ENCODE peak calls at places on chromosomes 6 and 20, in nine cellular contexts. One of them, this sample, is unnamed.

GRCh38 chr6:56359201-56359899 is 112.0 kb upstream of the COL21A1 start:
- DNase-seq in left ventricle myocardium inferior: no peak
- DNase-seq in fibroblast of lung: peak
- DNase-seq in mammary epithelial cell: peak
- DNase-seq in trophoblast cell: peak
- DNase-seq in neural progenitor cell: peak
- DNase-seq in SJSA1: peak
- DNase-seq in HCT116: peak
- DNase-seq in ovary: no peak
- DNase-seq in this sample: peak

GRCh38 chr6:100447900-100448700 is 16.6 kb downstream of the SIM1 start:
- DNase-seq in left ventricle myocardium inferior: no peak
- DNase-seq in fibroblast of lung: no peak
- DNase-seq in mammary epithelial cell: no peak
- DNase-seq in trophoblast cell: no peak
- DNase-seq in neural progenitor cell: no peak
- DNase-seq in SJSA1: no peak
- DNase-seq in HCT116: no peak
- DNase-seq in ovary: no peak
- DNase-seq in this sample: no peak

GRCh38 chr20:37114012-37114411 is 18.2 kb upstream of the RBL1 start:
- DNase-seq in left ventricle myocardium inferior: no peak
- DNase-seq in fibroblast of lung: no peak
- DNase-seq in mammary epithelial cell: no peak
- DNase-seq in trophoblast cell: no peak
- DNase-seq in neural progenitor cell: no peak
- DNase-seq in SJSA1: no peak
- DNase-seq in HCT116: no peak
- DNase-seq in ovary: no peak
- DNase-seq in this sample: no peak

GRCh38 chr6:163349001-163349680 is 65.4 kb upstream of the QKI start:
- DNase-seq in left ventricle myocardium inferior: no peak
- DNase-seq in fibroblast of lung: peak
- DNase-seq in mammary epithelial cell: no peak
- DNase-seq in trophoblast cell: no peak
- DNase-seq in neural progenitor cell: no peak
- DNase-seq in SJSA1: no peak
- DNase-seq in HCT116: no peak
- DNase-seq in ovary: no peak
- DNase-seq in this sample: no peak

GRCh38 chr6:136784271-136784664 is 8.0 kb downstream of the MAP3K5 start:
- DNase-seq in left ventricle myocardium inferior: no peak
- DNase-seq in fibroblast of lung: no peak
- DNase-seq in mammary epithelial cell: no peak
- DNase-seq in trophoblast cell: no peak
- DNase-seq in neural progenitor cell: no peak
- DNase-seq in SJSA1: no peak
- DNase-seq in HCT116: no peak
- DNase-seq in ovary: no peak
- DNase-seq in this sample: no peak

GRCh38 chr6:122620902-122621301 is 10.7 kb downstream of the PKIB start:
- DNase-seq in left ventricle myocardium inferior: no peak
- DNase-seq in fibroblast of lung: peak
- DNase-seq in mammary epithelial cell: peak
- DNase-seq in trophoblast cell: no peak
- DNase-seq in neural progenitor cell: no peak
- DNase-seq in SJSA1: no peak
- DNase-seq in HCT116: peak
- DNase-seq in ovary: no peak
- DNase-seq in this sample: no peak

GRCh38 chr6:34025112-34025807 is 120.6 kb downstream of the GRM4 start:
- DNase-seq in left ventricle myocardium inferior: no peak
- DNase-seq in fibroblast of lung: no peak
- DNase-seq in mammary epithelial cell: no peak
- DNase-seq in trophoblast cell: no peak
- DNase-seq in neural progenitor cell: no peak
- DNase-seq in SJSA1: no peak
- DNase-seq in HCT116: no peak
- DNase-seq in ovary: no peak
- DNase-seq in this sample: no peak

GRCh38 chr20:2108987-2109386 is 7.4 kb downstream of the STK35 start:
- DNase-seq in left ventricle myocardium inferior: no peak
- DNase-seq in fibroblast of lung: peak
- DNase-seq in mammary epithelial cell: peak
- DNase-seq in trophoblast cell: peak
- DNase-seq in neural progenitor cell: no peak
- DNase-seq in SJSA1: peak
- DNase-seq in HCT116: peak
- DNase-seq in ovary: no peak
- DNase-seq in this sample: peak

GRCh38 chr6:129605962-129606361 is 104.0 kb downstream of the ARHGAP18 start:
- DNase-seq in left ventricle myocardium inferior: no peak
- DNase-seq in fibroblast of lung: no peak
- DNase-seq in mammary epithelial cell: no peak
- DNase-seq in trophoblast cell: no peak
- DNase-seq in neural progenitor cell: no peak
- DNase-seq in SJSA1: no peak
- DNase-seq in HCT116: no peak
- DNase-seq in ovary: no peak
- DNase-seq in this sample: no peak

GRCh38 chr6:145798530-145798929 is 16.1 kb downstream of the FBXO30 start:
- DNase-seq in left ventricle myocardium inferior: no peak
- DNase-seq in fibroblast of lung: peak
- DNase-seq in mammary epithelial cell: no peak
- DNase-seq in trophoblast cell: no peak
- DNase-seq in neural progenitor cell: peak
- DNase-seq in SJSA1: no peak
- DNase-seq in HCT116: no peak
- DNase-seq in ovary: no peak
- DNase-seq in this sample: no peak

GRCh38 chr20:33332905-33333456 is 50.0 kb downstream of the BPIFB1 start:
- DNase-seq in left ventricle myocardium inferior: no peak
- DNase-seq in fibroblast of lung: no peak
- DNase-seq in mammary epithelial cell: no peak
- DNase-seq in trophoblast cell: no peak
- DNase-seq in neural progenitor cell: no peak
- DNase-seq in SJSA1: no peak
- DNase-seq in HCT116: no peak
- DNase-seq in ovary: no peak
- DNase-seq in this sample: no peak

GRCh38 chr20:43963872-43964791 is 49.5 kb downstream of the TOX2 start:
- DNase-seq in left ventricle myocardium inferior: peak
- DNase-seq in fibroblast of lung: peak
- DNase-seq in mammary epithelial cell: no peak
- DNase-seq in trophoblast cell: no peak
- DNase-seq in neural progenitor cell: no peak
- DNase-seq in SJSA1: no peak
- DNase-seq in HCT116: no peak
- DNase-seq in ovary: peak
- DNase-seq in this sample: peak

GRCh38 chr6:77368660-77369313 is 94.5 kb downstream of the HTR1B start:
- DNase-seq in left ventricle myocardium inferior: peak
- DNase-seq in fibroblast of lung: no peak
- DNase-seq in mammary epithelial cell: no peak
- DNase-seq in trophoblast cell: no peak
- DNase-seq in neural progenitor cell: peak
- DNase-seq in SJSA1: no peak
- DNase-seq in HCT116: peak
- DNase-seq in ovary: peak
- DNase-seq in this sample: no peak

GRCh38 chr6:133707456-133707855 is 181.5 kb upstream of the TCF21 start:
- DNase-seq in left ventricle myocardium inferior: no peak
- DNase-seq in fibroblast of lung: peak
- DNase-seq in mammary epithelial cell: peak
- DNase-seq in trophoblast cell: no peak
- DNase-seq in neural progenitor cell: peak
- DNase-seq in SJSA1: peak
- DNase-seq in HCT116: no peak
- DNase-seq in ovary: no peak
- DNase-seq in this sample: no peak

GRCh38 chr6:33607784-33608161 is 13.3 kb upstream of the ITPR3 start:
- DNase-seq in left ventricle myocardium inferior: no peak
- DNase-seq in fibroblast of lung: no peak
- DNase-seq in mammary epithelial cell: no peak
- DNase-seq in trophoblast cell: no peak
- DNase-seq in neural progenitor cell: no peak
- DNase-seq in SJSA1: no peak
- DNase-seq in HCT116: peak
- DNase-seq in ovary: no peak
- DNase-seq in this sample: no peak

GRCh38 chr6:33442283-33442682 is 12.1 kb upstream of the ZBTB9 start:
- DNase-seq in left ventricle myocardium inferior: no peak
- DNase-seq in fibroblast of lung: no peak
- DNase-seq in mammary epithelial cell: no peak
- DNase-seq in trophoblast cell: no peak
- DNase-seq in neural progenitor cell: no peak
- DNase-seq in SJSA1: no peak
- DNase-seq in HCT116: no peak
- DNase-seq in ovary: no peak
- DNase-seq in this sample: no peak

GRCh38 chr6:82365011-82365751 is 1.6 kb downstream of the TPBG start:
- DNase-seq in left ventricle myocardium inferior: no peak
- DNase-seq in fibroblast of lung: peak
- DNase-seq in mammary epithelial cell: peak
- DNase-seq in trophoblast cell: peak
- DNase-seq in neural progenitor cell: peak
- DNase-seq in SJSA1: no peak
- DNase-seq in HCT116: peak
- DNase-seq in ovary: peak
- DNase-seq in this sample: no peak

GRCh38 chr20:18705906-18706305 is 107.7 kb upstream of the SCP2D1 start:
- DNase-seq in left ventricle myocardium inferior: no peak
- DNase-seq in fibroblast of lung: no peak
- DNase-seq in mammary epithelial cell: no peak
- DNase-seq in trophoblast cell: no peak
- DNase-seq in neural progenitor cell: no peak
- DNase-seq in SJSA1: no peak
- DNase-seq in HCT116: no peak
- DNase-seq in ovary: no peak
- DNase-seq in this sample: no peak

GRCh38 chr20:8515810-8516435 is 383.9 kb downstream of the PLCB1 start:
- DNase-seq in left ventricle myocardium inferior: no peak
- DNase-seq in fibroblast of lung: no peak
- DNase-seq in mammary epithelial cell: no peak
- DNase-seq in trophoblast cell: no peak
- DNase-seq in neural progenitor cell: no peak
- DNase-seq in SJSA1: no peak
- DNase-seq in HCT116: no peak
- DNase-seq in ovary: no peak
- DNase-seq in this sample: no peak

DNA sequence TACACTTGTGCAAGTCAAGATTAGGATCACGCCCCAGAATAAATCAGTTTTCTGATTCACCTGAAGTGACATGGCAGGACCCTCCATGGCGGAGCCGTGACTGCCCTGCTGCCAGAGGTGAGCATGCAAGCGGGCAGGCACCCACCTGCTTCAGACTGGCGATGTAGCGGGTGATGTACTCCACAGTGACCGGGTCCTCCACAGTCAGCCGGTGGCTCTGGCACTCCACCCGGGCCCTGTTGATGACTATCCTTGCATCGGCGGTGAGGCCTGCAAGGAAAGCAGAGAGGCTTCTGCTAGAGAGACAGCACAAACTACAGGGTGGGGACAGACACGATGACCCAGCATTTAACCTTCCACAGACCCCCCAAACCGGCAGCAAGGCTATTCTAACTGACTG is 3.6 kb downstream of the PSMA7 start:
- DNase-seq in left ventricle myocardium inferior: no peak
- DNase-seq in fibroblast of lung: no peak
- DNase-seq in mammary epithelial cell: no peak
- DNase-seq in trophoblast cell: no peak
- DNase-seq in neural progenitor cell: no peak
- DNase-seq in SJSA1: no peak
- DNase-seq in HCT116: no peak
- DNase-seq in ovary: no peak
- DNase-seq in this sample: no peak
- H3K27ac ChIP-seq in left ventricle myocardium inferior: no peak
- H3K27ac ChIP-seq in fibroblast of lung: no peak
- H3K27ac ChIP-seq in mammary epithelial cell: no peak
- H3K27ac ChIP-seq in trophoblast cell: no peak
- H3K27ac ChIP-seq in neural progenitor cell: no peak
- H3K27ac ChIP-seq in SJSA1: no peak
- H3K27ac ChIP-seq in HCT116: no peak
- H3K27ac ChIP-seq in ovary: no peak
- H3K27ac ChIP-seq in this sample: no peak

GRCh38 chr20:17674722-17675518 is 7.1 kb downstream of the RRBP1 start:
- DNase-seq in left ventricle myocardium inferior: no peak
- DNase-seq in fibroblast of lung: no peak
- DNase-seq in mammary epithelial cell: no peak
- DNase-seq in trophoblast cell: no peak
- DNase-seq in neural progenitor cell: no peak
- DNase-seq in SJSA1: no peak
- DNase-seq in HCT116: no peak
- DNase-seq in ovary: no peak
- DNase-seq in this sample: no peak
- H3K27ac ChIP-seq in left ventricle myocardium inferior: no peak
- H3K27ac ChIP-seq in fibroblast of lung: no peak
- H3K27ac ChIP-seq in mammary epithelial cell: no peak
- H3K27ac ChIP-seq in trophoblast cell: no peak
- H3K27ac ChIP-seq in neural progenitor cell: no peak
- H3K27ac ChIP-seq in SJSA1: no peak
- H3K27ac ChIP-seq in HCT116: no peak
- H3K27ac ChIP-seq in ovary: no peak
- H3K27ac ChIP-seq in this sample: peak

GRCh38 chr6:151038616-151039015 is 173.1 kb downstream of the MTHFD1L start:
- DNase-seq in left ventricle myocardium inferior: no peak
- DNase-seq in fibroblast of lung: no peak
- DNase-seq in mammary epithelial cell: no peak
- DNase-seq in trophoblast cell: no peak
- DNase-seq in neural progenitor cell: no peak
- DNase-seq in SJSA1: no peak
- DNase-seq in HCT116: no peak
- DNase-seq in ovary: no peak
- DNase-seq in this sample: no peak
- H3K27ac ChIP-seq in left ventricle myocardium inferior: no peak
- H3K27ac ChIP-seq in fibroblast of lung: no peak
- H3K27ac ChIP-seq in mammary epithelial cell: no peak
- H3K27ac ChIP-seq in trophoblast cell: no peak
- H3K27ac ChIP-seq in neural progenitor cell: no peak
- H3K27ac ChIP-seq in SJSA1: no peak
- H3K27ac ChIP-seq in HCT116: peak
- H3K27ac ChIP-seq in ovary: no peak
- H3K27ac ChIP-seq in this sample: no peak

DNA sequence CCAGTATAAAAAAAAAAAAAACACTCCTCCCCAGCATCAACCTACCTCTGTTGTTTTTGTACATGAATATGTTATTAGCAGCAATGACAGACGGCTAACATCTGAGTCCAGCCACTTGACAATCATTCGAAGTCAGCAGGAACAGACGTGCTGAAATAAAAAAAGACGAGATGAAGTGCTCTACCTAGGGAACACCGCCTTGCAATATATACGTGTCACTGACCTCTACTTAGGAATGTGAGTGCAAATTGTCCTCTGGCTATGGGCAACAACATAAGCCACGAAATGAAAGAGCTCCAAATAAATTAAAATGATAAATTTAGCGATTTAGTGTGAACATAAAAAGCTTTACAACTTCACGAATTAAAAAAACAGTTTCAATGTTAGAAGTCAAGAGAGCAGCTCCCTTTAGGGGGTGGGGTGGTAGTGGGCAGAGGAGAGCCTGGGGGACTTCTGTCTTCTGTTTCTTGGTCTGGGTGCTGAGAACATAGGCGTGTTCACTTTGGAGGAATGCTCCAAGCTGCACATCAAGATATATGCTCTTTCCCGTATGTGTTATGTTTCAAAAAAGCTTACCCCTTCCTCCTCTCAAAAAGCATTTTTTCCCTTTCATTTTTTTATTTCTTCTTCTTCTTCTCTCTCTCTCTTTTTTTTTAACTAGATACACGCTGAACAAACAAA is 23.3 kb downstream of the EDN1 start:
- DNase-seq in left ventricle myocardium inferior: no peak
- DNase-seq in fibroblast of lung: no peak
- DNase-seq in mammary epithelial cell: no peak
- DNase-seq in trophoblast cell: peak
- DNase-seq in neural progenitor cell: no peak
- DNase-seq in SJSA1: no peak
- DNase-seq in HCT116: no peak
- DNase-seq in ovary: no peak
- DNase-seq in this sample: no peak
- H3K27ac ChIP-seq in left ventricle myocardium inferior: no peak
- H3K27ac ChIP-seq in fibroblast of lung: no peak
- H3K27ac ChIP-seq in mammary epithelial cell: peak
- H3K27ac ChIP-seq in trophoblast cell: no peak
- H3K27ac ChIP-seq in neural progenitor cell: no peak
- H3K27ac ChIP-seq in SJSA1: peak
- H3K27ac ChIP-seq in HCT116: no peak
- H3K27ac ChIP-seq in ovary: no peak
- H3K27ac ChIP-seq in this sample: no peak

This sample was measured in right atrium auricular region.